ENCODE peak calls at places on chromosomes 7 and 10, in five cellular contexts. M is G401; G is activated T-cell treated with anti-CD3 and anti-CD28 coated beads, Interleukin-2, amount 50 U/mL, for 1 hour; Q is tibial nerve; J is HCEC 1CT. W is an unnamed sample.

GRCh38 chr10:9603972-9604371 is 1413.7 kb upstream of the CELF2 start:
- DNase-seq in M (no peak), G (no peak), Q (no peak), J (no peak), W (no peak)

GRCh38 chr10:103612462-103613365 is 119.2 kb downstream of the NEURL1 start:
- DNase-seq in M (no peak), G (no peak), Q (no peak), J (peak; percentile 81), W (no peak)

GRCh38 chr10:123689880-123690279 is 23.7 kb downstream of the GPR26 start:
- DNase-seq in M (no peak), G (no peak), Q (no peak), J (no peak), W (no peak)

GRCh38 chr7:5436003-5436678 is 12.5 kb upstream of the TNRC18 start:
- DNase-seq in M (no peak), G (no peak), Q (no peak), J (no peak), W (no peak)

GRCh38 chr7:158295966-158296797 is 291.4 kb downstream of the PTPRN2 start:
- DNase-seq in M (peak; percentile 63), G (no peak), Q (no peak), J (no peak), W (no peak)

GRCh38 chr10:34628174-34628802 is 186.8 kb downstream of the PARD3 start:
- DNase-seq in M (no peak), G (no peak), Q (peak; percentile 37), J (no peak), W (no peak)

GRCh38 chr10:114708717-114709352 is 50.8 kb upstream of the ABLIM1 start:
- DNase-seq in M (no peak), G (no peak), Q (no peak), J (peak; percentile 75), W (no peak)

GRCh38 chr10:49152037-49152436 is 18.2 kb upstream of the FAM170B start:
- DNase-seq in M (no peak), G (no peak), Q (no peak), J (no peak), W (no peak)

GRCh38 chr10:87816842-87817178 is 1.2 kb downstream of the ATAD1 start:
- DNase-seq in M (no peak), G (no peak), Q (no peak), J (no peak), W (no peak)

GRCh38 chr10:70970830-70971229 is 82.5 kb upstream of the PCBD1 start:
- DNase-seq in M (no peak), G (no peak), Q (no peak), J (no peak), W (no peak)

GRCh38 chr10:15545266-15545665 is 174.2 kb upstream of the FAM171A1 start:
- DNase-seq in M (no peak), G (no peak), Q (no peak), J (no peak), W (no peak)

GRCh38 chr7:116395125-116395791 is 104.3 kb upstream of the CAV2 start:
- DNase-seq in M (no peak), G (no peak), Q (no peak), J (peak; percentile 95), W (no peak)

GRCh38 chr7:47580811-47581331 is 1.0 kb downstream of the TNS3 start:
- DNase-seq in M (no peak), G (no peak), Q (no peak), J (peak; percentile 37), W (no peak)

GRCh38 chr10:49037187-49037586 is 78.1 kb downstream of the VSTM4 start:
- DNase-seq in M (no peak), G (no peak), Q (no peak), J (no peak), W (no peak)

GRCh38 chr7:29915481-29916215 is 74.0 kb downstream of the SCRN1 start:
- DNase-seq in M (peak; percentile 63), G (no peak), Q (no peak), J (no peak), W (no peak)

GRCh38 chr10:132872658-132873057 is 69.7 kb downstream of the CFAP46 start:
- DNase-seq in M (no peak), G (no peak), Q (no peak), J (no peak), W (no peak)

GRCh38 chr10:47425813-47426419 is 41.8 kb upstream of the ZNF488 start:
- DNase-seq in M (no peak), G (peak; percentile 5), Q (no peak), J (no peak), W (no peak)

GRCh38 chr7:134315679-134316538 is 821 bp downstream of the SLC35B4 start:
- DNase-seq in M (peak; percentile 55), G (no peak), Q (no peak), J (peak; percentile 5), W (no peak)

GRCh38 chr7:5284304-5285281 is 1.9 kb downstream of the SLC29A4 start:
- DNase-seq in M (peak; percentile 49), G (no peak), Q (no peak), J (no peak), W (peak; percentile 66)

GRCh38 chr7:29955799-29956476 is 33.7 kb downstream of the SCRN1 start:
- DNase-seq in M (no peak), G (no peak), Q (no peak), J (no peak), W (peak; percentile 28)

GRCh38 chr10:98365698-98366530 is 49.1 kb downstream of the PYROXD2 start:
- DNase-seq in M (no peak), G (no peak), Q (no peak), J (no peak), W (no peak)

GRCh38 chr7:30351274-30351673 is 66.9 kb downstream of the ZNRF2 start:
- DNase-seq in M (no peak), G (no peak), Q (no peak), J (no peak), W (no peak)

GRCh38 chr10:123295644-123296043 is 141.4 kb downstream of the BUB3 start:
- DNase-seq in M (no peak), G (no peak), Q (no peak), J (no peak), W (no peak)

GRCh38 chr10:112115781-112116385 is 67.7 kb downstream of the GPAM start:
- DNase-seq in M (no peak), G (peak; percentile 32), Q (no peak), J (peak; percentile 18), W (peak; percentile 35)

GRCh38 chr7:38463277-38464224 is 167.6 kb downstream of the AMPH start:
- DNase-seq in M (peak; percentile 38), G (peak; percentile 61), Q (peak; percentile 21), J (no peak), W (peak; percentile 18)

GRCh38 chr10:126663328-126663727 is 7.2 kb downstream of the C10orf90 start:
- DNase-seq in M (peak; percentile 8), G (no peak), Q (peak; percentile 22), J (no peak), W (no peak)

GRCh38 chr10:7351905-7352304 is 58.9 kb downstream of the SFMBT2 start:
- DNase-seq in M (no peak), G (no peak), Q (no peak), J (no peak), W (no peak)

GRCh38 chr10:55033061-55033460 is 232.0 kb upstream of the PCDH15 start:
- DNase-seq in M (no peak), G (no peak), Q (no peak), J (no peak), W (no peak)

GRCh38 chr7:152395115-152395514 is 40.7 kb downstream of the KMT2C start:
- DNase-seq in M (no peak), G (no peak), Q (no peak), J (peak; percentile 74), W (no peak)

GRCh38 chr7:127678330-127678729 is 26.3 kb downstream of the SND1 start:
- DNase-seq in M (peak; percentile 69), G (no peak), Q (no peak), J (no peak), W (no peak)

GRCh38 chr10:114664127-114664526 is 6.1 kb upstream of the ABLIM1 start:
- DNase-seq in M (no peak), G (no peak), Q (no peak), J (no peak), W (no peak)

GRCh38 chr7:53437336-53437735 is 401.9 kb downstream of the POM121L12 start:
- DNase-seq in M (no peak), G (no peak), Q (no peak), J (no peak), W (no peak)

GRCh38 chr7:100680589-100681271 is 7.2 kb downstream of the GNB2 start:
- DNase-seq in M (no peak), G (no peak), Q (no peak), J (no peak), W (peak; percentile 19)

GRCh38 chr7:1678070-1678543 is 8.0 kb downstream of the ELFN1 start:
- DNase-seq in M (no peak), G (no peak), Q (no peak), J (no peak), W (no peak)

GRCh38 chr7:71140264-71140663 is 8.3 kb downstream of the GALNT17 start:
- DNase-seq in M (no peak), G (no peak), Q (no peak), J (no peak), W (no peak)

GRCh38 chr7:36532981-36533499 is 143.4 kb downstream of the ANLN start:
- DNase-seq in M (no peak), G (no peak), Q (no peak), J (no peak), W (no peak)

GRCh38 chr10:131937832-131938231 is 37.0 kb downstream of the PPP2R2D start:
- DNase-seq in M (no peak), G (no peak), Q (no peak), J (no peak), W (no peak)